ENCODE peak calls at places on chromosomes 12 and 14, in four cellular contexts. N, X, L and E are unnamed samples.

GRCh38 chr14:93430889-93431670 is at the start of gene UNC79:
- DNase-seq in N (peak; percentile 18), X (peak; percentile 60), L (peak; percentile 0), E (peak; percentile 85)

GRCh38 chr14:92495041-92495440 is 18.5 kb upstream of the RIN3 start:
- DNase-seq in N (peak; percentile 60), X (no peak), L (no peak), E (no peak)

GRCh38 chr14:61512508-61512907 is 182.8 kb upstream of the HIF1A start:
- DNase-seq in N (peak; percentile 83), X (no peak), L (peak; percentile 72), E (no peak)

GRCh38 chr12:108613548-108613947 is 15.7 kb upstream of the TMEM119 start:
- DNase-seq in N (no peak), X (no peak), L (no peak), E (no peak)

GRCh38 chr14:58923751-58924405 is 264.6 kb upstream of the DAAM1 start:
- DNase-seq in N (no peak), X (no peak), L (no peak), E (no peak)

GRCh38 chr14:38839743-38840375 is 263.2 kb downstream of the SEC23A start:
- DNase-seq in N (peak; percentile 44), X (no peak), L (peak; percentile 2), E (no peak)

GRCh38 chr12:57625261-57626032 is 7.6 kb downstream of the B4GALNT1 start:
- DNase-seq in N (no peak), X (no peak), L (no peak), E (no peak)

GRCh38 chr12:69106482-69107118 is 132.8 kb upstream of the CPSF6 start:
- DNase-seq in N (no peak), X (no peak), L (no peak), E (no peak)

GRCh38 chr14:67618617-67619063 is 1.1 kb upstream of the ARG2 start:
- DNase-seq in N (peak; percentile 90), X (no peak), L (peak; percentile 86), E (peak; percentile 18)

GRCh38 chr12:91926810-91927209 is 218.8 kb downstream of the BTG1 start:
- DNase-seq in N (peak; percentile 55), X (no peak), L (peak; percentile 76), E (no peak)

GRCh38 chr12:56374726-56375597 is 12.3 kb upstream of the APOF start:
- DNase-seq in N (no peak), X (no peak), L (no peak), E (no peak)

GRCh38 chr12:49720214-49720613 is 13.0 kb upstream of the FMNL3 start:
- DNase-seq in N (peak; percentile 23), X (no peak), L (no peak), E (no peak)

GRCh38 chr12:121784460-121784859 is 9.0 kb downstream of the RHOF start:
- DNase-seq in N (peak; percentile 87), X (no peak), L (peak; percentile 83), E (no peak)

GRCh38 chr14:73712540-73713141 is 1.5 kb downstream of the PNMA1 start:
- DNase-seq in N (no peak), X (no peak), L (no peak), E (no peak)

GRCh38 chr14:32611752-32612151 is 282.7 kb downstream of the AKAP6 start:
- DNase-seq in N (peak; percentile 82), X (no peak), L (peak; percentile 82), E (no peak)

GRCh38 chr14:90730367-90730766 is 85.9 kb downstream of the TTC7B start:
- DNase-seq in N (no peak), X (no peak), L (no peak), E (no peak)

GRCh38 chr12:113689047-113689610 is 217.5 kb upstream of the LHX5 start:
- DNase-seq in N (no peak), X (no peak), L (no peak), E (no peak)

GRCh38 chr12:85755760-85756159 is 80.4 kb downstream of the RASSF9 start:
- DNase-seq in N (peak; percentile 8), X (no peak), L (no peak), E (no peak)

GRCh38 chr12:102480401-102480800 is at the start of gene IGF1:
- DNase-seq in N (peak; percentile 78), X (no peak), L (peak; percentile 63), E (no peak)

GRCh38 chr12:102888511-102888910 is 28.5 kb downstream of the PAH start:
- DNase-seq in N (no peak), X (no peak), L (no peak), E (no peak)

GRCh38 chr12:131894981-131895639 is 688 bp downstream of the ULK1 start:
- DNase-seq in N (no peak), X (no peak), L (no peak), E (peak; percentile 38)

GRCh38 chr14:69214376-69214775 is 23.1 kb downstream of the EXD2 start:
- DNase-seq in N (no peak), X (no peak), L (peak; percentile 38), E (no peak)

GRCh38 chr14:105989746-105990302 is 463.4 kb downstream of the TMEM121 start:
- DNase-seq in N (no peak), X (no peak), L (no peak), E (no peak)

GRCh38 chr14:97180304-97181200 is 383.4 kb downstream of the VRK1 start:
- DNase-seq in N (peak; percentile 4), X (no peak), L (no peak), E (no peak)

GRCh38 chr14:105473677-105474477 is 744 bp upstream of the CRIP2 start:
- DNase-seq in N (peak; percentile 91), X (peak; percentile 94), L (peak; percentile 86), E (peak; percentile 99)

GRCh38 chr12:94150483-94151225 is 2.3 kb downstream of the PLXNC1 start:
- DNase-seq in N (no peak), X (no peak), L (no peak), E (peak; percentile 41)

GRCh38 chr12:100927825-100928224 is 133.2 kb downstream of the ANO4 start:
- DNase-seq in N (peak; percentile 21), X (no peak), L (peak; percentile 73), E (no peak)

GRCh38 chr14:35533357-35534129 is 421 bp upstream of the INSM2 start:
- DNase-seq in N (peak; percentile 41), X (peak; percentile 86), L (peak; percentile 33), E (peak; percentile 98)

GRCh38 chr12:60522684-60523083 is 926.9 kb downstream of the SLC16A7 start:
- DNase-seq in N (no peak), X (no peak), L (no peak), E (no peak)

GRCh38 chr14:33618361-33619095 is 332.3 kb downstream of the EGLN3 start:
- DNase-seq in N (peak; percentile 19), X (no peak), L (no peak), E (no peak)

GRCh38 chr14:93975791-93976476 is 436 bp downstream of the ASB2 start:
- DNase-seq in N (no peak), X (no peak), L (no peak), E (no peak)

GRCh38 chr12:103495158-103495782 is 498 bp downstream of the C12orf42 start:
- DNase-seq in N (no peak), X (peak; percentile 48), L (no peak), E (peak; percentile 71)

GRCh38 chr12:66740257-66740656 is 61.4 kb upstream of the GRIP1 start:
- DNase-seq in N (no peak), X (no peak), L (no peak), E (no peak)

GRCh38 chr12:76652402-76652801 is 92.8 kb upstream of the OSBPL8 start:
- DNase-seq in N (no peak), X (no peak), L (no peak), E (no peak)

GRCh38 chr12:19712041-19712440 is 272.7 kb downstream of the AEBP2 start:
- DNase-seq in N (peak; percentile 91), X (no peak), L (peak; percentile 88), E (no peak)

GRCh38 chr14:66701813-66702212 is 193.9 kb downstream of the GPHN start:
- DNase-seq in N (no peak), X (no peak), L (no peak), E (no peak)

GRCh38 chr14:24900281-24900868 is 149.6 kb downstream of the STXBP6 start:
- DNase-seq in N (peak; percentile 45), X (no peak), L (peak; percentile 66), E (no peak)

DNA sequence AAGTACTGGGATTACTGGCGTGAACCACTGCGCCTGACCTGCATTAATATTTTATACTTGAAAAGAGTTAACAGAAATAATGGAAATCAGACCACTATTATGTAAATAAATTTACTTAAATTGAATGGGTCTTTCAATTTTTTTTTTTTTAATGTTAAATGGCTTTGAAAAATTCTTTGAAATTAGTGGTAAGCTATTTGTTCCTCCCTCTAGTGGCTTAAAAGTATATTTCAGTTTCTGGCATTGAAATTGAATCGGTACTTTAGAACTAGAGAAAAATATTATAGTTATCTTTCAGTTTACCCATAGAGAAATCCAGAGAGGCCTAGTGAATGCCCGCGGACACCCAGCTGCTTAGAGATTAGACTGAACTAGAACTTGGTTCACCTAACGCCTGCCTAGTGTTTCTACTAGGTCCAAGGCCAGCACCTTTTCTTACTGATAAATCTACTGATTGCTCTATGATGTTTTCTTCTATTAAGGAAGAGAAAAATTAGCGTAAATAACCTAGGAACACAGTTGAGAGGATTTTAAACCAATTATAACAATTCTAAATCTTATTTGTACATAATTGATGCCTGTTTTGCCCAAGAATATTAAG is 106.5 kb downstream of the EML1 start:
- DNase-seq in N (peak; percentile 58), X (no peak), L (peak; percentile 59), E (no peak)
- TF ChIP-seq CTCF in N (peak; percentile 53), X (peak; percentile 79), L (peak; percentile 53), E (peak; percentile 66)

DNA sequence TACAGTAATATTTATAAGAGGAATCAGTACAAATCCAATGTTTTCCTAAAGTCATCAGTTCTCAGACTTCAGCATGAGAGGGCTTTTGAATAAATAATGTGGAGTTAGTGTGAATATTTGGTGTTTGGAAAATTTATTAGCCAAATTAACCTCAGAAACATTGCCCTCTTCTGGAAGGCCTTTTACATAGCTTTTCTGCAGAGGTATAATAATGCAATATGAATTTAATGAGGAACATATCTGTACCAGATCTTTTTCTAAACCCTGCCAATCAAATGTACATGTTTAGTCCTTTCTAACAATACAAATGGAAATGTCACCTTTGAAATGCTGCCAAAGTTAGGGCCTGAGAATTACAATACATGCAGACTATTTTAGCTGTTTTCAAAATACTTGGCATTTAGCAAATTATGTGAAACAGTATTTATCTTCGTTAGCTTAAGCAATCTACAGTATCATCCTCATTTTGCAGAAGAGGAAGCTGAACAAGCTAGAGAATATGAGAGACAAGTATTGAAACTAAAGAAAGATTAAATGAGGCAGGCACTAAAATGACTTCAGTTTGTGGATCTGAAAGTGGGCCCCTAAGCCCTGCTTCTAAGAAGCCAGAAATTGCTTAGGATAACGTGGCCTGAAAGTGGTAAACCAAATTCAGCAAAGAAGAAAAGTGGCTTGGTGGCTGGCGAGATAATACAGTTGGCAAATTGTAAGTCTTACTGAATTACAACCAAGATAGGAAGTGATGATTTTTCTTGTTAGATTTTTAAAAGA is 60.4 kb upstream of the MANSC4 start:
- DNase-seq in N (no peak), X (no peak), L (peak; percentile 42), E (no peak)
- TF ChIP-seq CTCF in N (peak; percentile 59), X (no peak), L (peak; percentile 63), E (no peak)

GRCh38 chr12:109910969-109911348 is 10.9 kb downstream of the TCHP start:
- DNase-seq in N (peak; percentile 42), X (peak; percentile 25), L (peak; percentile 25), E (peak; percentile 34)
- TF ChIP-seq CTCF in N (peak; percentile 38), X (peak; percentile 53), L (peak; percentile 39), E (peak; percentile 23)

DNA sequence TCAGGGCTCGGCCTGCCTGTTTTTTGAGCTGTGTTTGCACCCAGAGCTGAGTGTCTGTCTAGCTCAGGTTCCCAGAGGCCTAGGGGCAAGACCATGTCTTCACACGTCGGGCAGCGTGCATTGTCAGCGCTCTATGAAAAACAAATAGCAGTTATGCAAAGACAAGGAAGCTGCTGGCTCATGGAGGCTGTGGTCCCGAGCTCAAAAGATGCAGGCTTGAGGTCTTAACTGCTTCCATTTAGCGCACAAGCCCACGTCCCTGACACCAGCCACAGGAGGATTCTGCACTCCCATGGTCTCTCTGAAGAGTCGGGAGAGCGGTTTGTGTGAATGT is 48.6 kb downstream of the NINJ2 start:
- DNase-seq in N (no peak), X (no peak), L (no peak), E (no peak)
- TF ChIP-seq CTCF in N (no peak), X (no peak), L (no peak), E (no peak)